ENCODE peak calls at places on chromosome 6, in ten cellular contexts. Z is ovary, R is tibial artery, D is A549, N is esophagus squamous epithelium, U is HL-60, B is A673, C is ascending aorta, G is trophoblast cell, K is mucosa of descending colon. V is an unnamed sample.

GRCh38 chr6:156999762-157000161 is 222.6 kb downstream of the ARID1B start:
- DNase-seq in Z (no peak), R (no peak), D (no peak), N (no peak), U (no peak), B (no peak), C (no peak), G (no peak), K (no peak), V (no peak)

GRCh38 chr6:75450903-75451302 is 42.7 kb downstream of the FILIP1 start:
- DNase-seq in Z (no peak), R (no peak), D (no peak), N (no peak), U (peak; percentile 6), B (no peak), C (no peak), G (no peak), K (no peak), V (no peak)

GRCh38 chr6:43856005-43856765 is 86.2 kb downstream of the VEGFA start:
- DNase-seq in Z (no peak), R (no peak), D (peak; percentile 50), N (no peak), U (peak; percentile 45), B (no peak), C (no peak), G (peak; percentile 69), K (no peak), V (no peak)

GRCh38 chr6:56482525-56482924 is 160.2 kb downstream of the DST start:
- DNase-seq in Z (no peak), R (no peak), D (no peak), N (no peak), U (no peak), B (no peak), C (no peak), G (peak; percentile 79), K (no peak), V (no peak)

GRCh38 chr6:14835122-14835521 is 410.7 kb upstream of the JARID2 start:
- DNase-seq in Z (no peak), R (no peak), D (no peak), N (no peak), U (no peak), B (no peak), C (no peak), G (no peak), K (no peak), V (no peak)

GRCh38 chr6:69796081-69796626 is 656 bp downstream of the LMBRD1 start:
- DNase-seq in Z (no peak), R (peak; percentile 25), D (peak; percentile 23), N (no peak), U (no peak), B (peak; percentile 34), C (peak; percentile 73), G (peak; percentile 91), K (no peak), V (no peak)

GRCh38 chr6:30612213-30612612 is 4.8 kb downstream of the PPP1R10 start:
- DNase-seq in Z (no peak), R (no peak), D (peak; percentile 39), N (no peak), U (no peak), B (peak; percentile 66), C (no peak), G (no peak), K (no peak), V (no peak)

GRCh38 chr6:93412452-93412851 is 6.9 kb downstream of the EPHA7 start:
- DNase-seq in Z (no peak), R (no peak), D (no peak), N (no peak), U (no peak), B (peak; percentile 13), C (no peak), G (no peak), K (no peak), V (no peak)

GRCh38 chr6:100554228-100554627 is 89.5 kb upstream of the SIM1 start:
- DNase-seq in Z (no peak), R (no peak), D (no peak), N (no peak), U (no peak), B (no peak), C (no peak), G (no peak), K (no peak), V (no peak)

GRCh38 chr6:46170357-46171289 is at the start of gene ENPP5:
- DNase-seq in Z (peak; percentile 85), R (peak; percentile 69), D (no peak), N (peak; percentile 38), U (no peak), B (peak; percentile 31), C (peak; percentile 83), G (peak; percentile 55), K (peak; percentile 94), V (peak; percentile 45)

GRCh38 chr6:149031545-149032317 is 284.9 kb downstream of the UST start:
- DNase-seq in Z (peak; percentile 59), R (no peak), D (peak; percentile 91), N (no peak), U (no peak), B (no peak), C (peak; percentile 85), G (peak; percentile 59), K (no peak), V (peak; percentile 97)

GRCh38 chr6:13046084-13046483 is 282.3 kb downstream of the TBC1D7 start:
- DNase-seq in Z (no peak), R (no peak), D (no peak), N (no peak), U (no peak), B (no peak), C (no peak), G (no peak), K (no peak), V (no peak)

GRCh38 chr6:68632620-68633195 is 2.4 kb upstream of the ADGRB3 start:
- DNase-seq in Z (no peak), R (no peak), D (no peak), N (no peak), U (no peak), B (no peak), C (no peak), G (no peak), K (no peak), V (no peak)

GRCh38 chr6:5516036-5516435 is 254.7 kb downstream of the FARS2 start:
- DNase-seq in Z (no peak), R (no peak), D (no peak), N (no peak), U (no peak), B (no peak), C (no peak), G (no peak), K (no peak), V (no peak)

GRCh38 chr6:159899994-159900745 is 9.4 kb downstream of the MAS1 start:
- DNase-seq in Z (no peak), R (no peak), D (peak; percentile 70), N (no peak), U (no peak), B (no peak), C (no peak), G (no peak), K (no peak), V (peak; percentile 72)
- H3K4me3 ChIP-seq in Z (no peak overlapping the region), R (peak overlapping the region; percentile 13), D (no peak overlapping the region), N (no peak overlapping the region), U (no peak overlapping the region), B (no peak overlapping the region), C (no peak overlapping the region), G (no peak overlapping the region), K (no peak overlapping the region), V (no peak overlapping the region)

GRCh38 chr6:7050099-7050498 is 57.7 kb upstream of the RREB1 start:
- DNase-seq in Z (no peak), R (no peak), D (no peak), N (no peak), U (no peak), B (no peak), C (no peak), G (peak; percentile 29), K (no peak), V (no peak)

GRCh38 chr6:7051780-7052440 is 55.9 kb upstream of the RREB1 start:
- DNase-seq in Z (peak; percentile 59), R (peak; percentile 30), D (no peak), N (no peak), U (peak; percentile 75), B (peak; percentile 75), C (no peak), G (peak; percentile 34), K (peak; percentile 86), V (peak; percentile 79)

GRCh38 chr6:7052441-7052936 is 55.3 kb upstream of the RREB1 start:
- DNase-seq in Z (peak; percentile 79), R (peak; percentile 28), D (no peak), N (no peak), U (peak; percentile 53), B (peak; percentile 74), C (no peak), G (no peak), K (peak; percentile 73), V (peak; percentile 89)

GRCh38 chr6:7053125-7053784 is 54.5 kb upstream of the RREB1 start:
- DNase-seq in Z (no peak), R (no peak), D (no peak), N (no peak), U (no peak), B (no peak), C (no peak), G (no peak), K (no peak), V (no peak)

GRCh38 chr6:7050911-7051779 is 56.6 kb upstream of the RREB1 start:
- DNase-seq in Z (peak; percentile 51), R (peak; percentile 54), D (peak; percentile 64), N (peak; percentile 8), U (peak; percentile 61), B (peak; percentile 55), C (peak; percentile 67), G (peak; percentile 69), K (peak; percentile 93), V (peak; percentile 100)
- H3K4me3 ChIP-seq in Z (peak overlapping the region; percentile 37), R (peak overlapping the region; percentile 52), D (peak overlapping the region; percentile 44), N (peak overlapping the region; percentile 68), U (peak overlapping the region; percentile 61), B (peak overlapping the region; percentile 70), C (peak overlapping the region; percentile 63), G (peak overlapping the region; percentile 77), K (peak overlapping the region; percentile 27), V (peak overlapping the region; percentile 26)

GRCh38 chr6:159042824-159043181 is 2.0 kb downstream of the TAGAP start:
- DNase-seq in Z (no peak), R (no peak), D (no peak), N (no peak), U (no peak), B (no peak), C (no peak), G (no peak), K (no peak), V (no peak)
- H3K4me3 ChIP-seq in Z (no peak overlapping the region), R (no peak overlapping the region), D (no peak overlapping the region), N (peak overlapping the region; percentile 5), U (peak overlapping the region; percentile 71), B (no peak overlapping the region), C (no peak overlapping the region), G (no peak overlapping the region), K (no peak overlapping the region), V (no peak overlapping the region)

DNA sequence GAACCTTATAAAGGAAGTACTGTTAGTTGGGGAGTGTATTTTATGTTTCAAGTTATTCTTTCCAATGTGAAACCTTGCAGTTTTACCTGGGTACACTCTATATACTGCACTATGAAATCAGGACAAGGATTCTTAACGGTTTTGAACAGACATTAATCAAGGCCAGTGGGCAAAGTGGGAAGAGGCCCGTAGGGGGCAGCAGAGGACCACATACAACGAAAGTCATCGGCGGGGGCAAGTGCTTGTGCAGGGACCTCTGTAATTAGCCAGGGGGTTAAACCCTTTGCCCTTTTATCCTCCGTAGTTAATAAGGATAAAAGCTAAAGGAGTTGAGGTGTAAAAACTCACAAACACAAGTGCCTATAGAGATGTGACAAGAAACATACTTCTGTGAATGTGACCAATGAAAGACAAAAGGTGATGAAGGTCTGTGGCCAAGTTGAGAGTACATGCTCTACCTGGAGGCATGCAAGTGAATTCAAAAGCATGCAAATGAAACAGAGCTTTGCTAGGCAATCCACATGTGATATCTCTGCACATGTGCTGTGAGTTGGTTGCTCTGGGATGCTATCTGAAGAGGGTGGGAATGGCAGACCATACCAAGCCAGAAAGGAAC is 392.7 kb upstream of the MAN1A1 start:
- DNase-seq in Z (no peak), R (peak; percentile 81), D (peak; percentile 28), N (no peak), U (peak; percentile 3), B (peak; percentile 51), C (peak; percentile 69), G (peak; percentile 82), K (peak; percentile 56), V (peak; percentile 28)
- H3K4me3 ChIP-seq in Z (no peak overlapping the region), R (no peak overlapping the region), D (no peak overlapping the region), N (no peak overlapping the region), U (no peak overlapping the region), B (no peak overlapping the region), C (no peak overlapping the region), G (no peak overlapping the region), K (no peak overlapping the region), V (no peak overlapping the region)